ENCODE peak calls at places on chromosomes 7 and 10, in seven cellular contexts. R is transverse colon, M is tibial nerve, H is ovary, J is HepG2, Y is SK-N-SH, O is stomach. I is an unnamed sample.

GRCh38 chr7:38975944-38976392 is 1.7 kb upstream of the POU6F2 start:
- DNase-seq in R (no peak), M (no peak), H (peak; percentile 11), J (no peak), Y (peak; percentile 20), O (no peak), I (no peak)

GRCh38 chr10:48658243-48658888 is 26.3 kb upstream of the WDFY4 start:
- DNase-seq in R (peak; percentile 80), M (peak; percentile 70), H (peak; percentile 69), J (peak; percentile 56), Y (peak; percentile 78), O (peak; percentile 81), I (peak; percentile 81)

GRCh38 chr10:33660329-33660728 is 325.9 kb upstream of the NRP1 start:
- DNase-seq in R (no peak), M (no peak), H (no peak), J (no peak), Y (no peak), O (no peak), I (no peak)

GRCh38 chr10:28674782-28675181 is 2.5 kb upstream of the BAMBI start:
- DNase-seq in R (no peak), M (no peak), H (no peak), J (no peak), Y (no peak), O (no peak), I (no peak)

GRCh38 chr7:28013019-28013418 is 167.6 kb downstream of the JAZF1 start:
- DNase-seq in R (no peak), M (no peak), H (no peak), J (no peak), Y (no peak), O (no peak), I (no peak)

GRCh38 chr10:70052462-70053211 is at the start of gene MACROH2A2:
- DNase-seq in R (peak; percentile 62), M (peak; percentile 17), H (peak; percentile 72), J (peak; percentile 63), Y (peak; percentile 89), O (peak; percentile 43), I (peak; percentile 79)

GRCh38 chr7:107506683-107507339 is 37.0 kb downstream of the GPR22 start:
- DNase-seq in R (peak; percentile 85), M (no peak), H (no peak), J (no peak), Y (no peak), O (peak; percentile 91), I (no peak)

GRCh38 chr7:41046221-41046761 is 656.6 kb downstream of the INHBA start:
- DNase-seq in R (no peak), M (no peak), H (no peak), J (no peak), Y (no peak), O (no peak), I (no peak)

GRCh38 chr10:119251315-119251708 is 43.9 kb downstream of the GRK5 start:
- DNase-seq in R (no peak), M (no peak), H (peak; percentile 39), J (no peak), Y (no peak), O (no peak), I (peak; percentile 88)
- H3K4me3 ChIP-seq in R (no peak overlapping the region), M (no peak overlapping the region), H (no peak overlapping the region), J (no peak overlapping the region), Y (peak overlapping the region; percentile 18), O (no peak overlapping the region), I (no peak overlapping the region)

DNA sequence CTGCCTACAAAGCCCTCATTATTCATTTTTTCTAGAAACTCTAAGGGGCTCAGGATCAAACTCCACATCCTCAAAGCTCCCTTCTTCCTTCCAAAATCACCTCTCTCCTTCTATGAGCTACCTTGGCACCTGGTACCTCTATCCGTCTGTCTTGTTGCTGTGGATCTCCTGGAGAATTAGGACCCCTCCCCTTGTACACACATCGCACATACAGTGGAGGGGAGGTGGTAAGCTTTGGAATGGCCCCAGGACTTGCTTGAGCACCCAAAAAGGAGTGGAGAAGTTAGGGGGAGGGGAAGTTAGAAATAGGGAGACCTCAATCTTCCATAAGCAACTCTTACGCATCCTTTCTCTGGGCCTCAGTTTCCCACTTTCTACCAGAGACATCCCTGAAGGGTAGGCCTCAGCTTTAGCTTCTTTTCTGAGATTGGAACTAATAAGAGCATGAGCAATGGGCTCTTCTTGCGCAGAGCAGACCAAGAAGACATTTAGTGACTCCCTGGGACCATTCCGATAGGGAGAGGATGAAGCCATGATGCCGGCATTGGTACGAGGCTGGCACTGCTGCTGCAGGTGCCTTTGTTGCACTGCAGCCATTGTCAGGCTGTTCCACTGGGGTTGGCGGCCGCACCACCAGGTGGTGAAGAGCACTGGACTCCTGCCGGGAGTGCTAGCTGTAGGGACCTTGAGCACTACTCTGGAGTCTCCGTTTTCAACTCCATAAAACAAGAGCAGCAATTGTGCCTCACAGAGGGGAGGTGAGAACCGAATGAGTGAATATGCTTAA is 4.5 kb downstream of the CYP26C1 start:
- DNase-seq in R (no peak), M (no peak), H (no peak), J (no peak), Y (peak; percentile 22), O (no peak), I (no peak)
- H3K27me3 ChIP-seq in R (peaks cover 100% of the 10 kb centered on the region), M (peaks cover 97% of the 10 kb centered on the region), H (no peaks in the 10 kb centered on the region), J (no peaks in the 10 kb centered on the region), Y (peaks cover 40% of the 10 kb centered on the region), O (peaks cover 24% of the 10 kb centered on the region), I (peaks cover 100% of the 10 kb centered on the region)

DNA sequence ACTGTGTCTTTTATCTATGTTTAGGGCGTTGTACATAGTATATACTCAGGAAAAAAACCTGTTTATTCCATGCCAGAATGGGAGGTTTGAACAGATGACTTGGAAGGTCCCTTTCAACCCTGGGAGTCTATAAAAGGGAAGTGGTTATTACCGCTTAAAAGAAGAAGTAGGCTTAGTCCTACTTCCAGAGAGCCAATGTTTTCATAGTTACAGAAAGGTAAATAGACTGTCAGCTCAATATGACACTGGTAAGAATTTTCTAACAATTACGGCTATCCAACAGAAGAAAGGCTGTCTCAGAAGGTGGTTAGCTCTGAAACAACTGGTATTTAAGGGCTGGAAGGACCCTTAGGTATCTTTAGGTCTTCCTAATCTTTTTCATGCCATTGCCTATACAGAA is 1.1 kb upstream of the TFAM start:
- DNase-seq in R (no peak), M (no peak), H (no peak), J (no peak), Y (no peak), O (no peak), I (no peak)
- TF ChIP-seq EP300 in R (no peak), M (no peak), H (no peak), J (no peak), Y (no peak), O (no peak), I (no peak)

GRCh38 chr7:156017431-156017830 is 205.2 kb upstream of the SHH start:
- DNase-seq in R (no peak), M (no peak), H (no peak), J (no peak), Y (no peak), O (peak; percentile 16), I (no peak)
- H3K4me3 ChIP-seq in R (no peak overlapping the region), M (no peak overlapping the region), H (no peak overlapping the region), J (no peak overlapping the region), Y (no peak overlapping the region), O (no peak overlapping the region), I (no peak overlapping the region)

DNA sequence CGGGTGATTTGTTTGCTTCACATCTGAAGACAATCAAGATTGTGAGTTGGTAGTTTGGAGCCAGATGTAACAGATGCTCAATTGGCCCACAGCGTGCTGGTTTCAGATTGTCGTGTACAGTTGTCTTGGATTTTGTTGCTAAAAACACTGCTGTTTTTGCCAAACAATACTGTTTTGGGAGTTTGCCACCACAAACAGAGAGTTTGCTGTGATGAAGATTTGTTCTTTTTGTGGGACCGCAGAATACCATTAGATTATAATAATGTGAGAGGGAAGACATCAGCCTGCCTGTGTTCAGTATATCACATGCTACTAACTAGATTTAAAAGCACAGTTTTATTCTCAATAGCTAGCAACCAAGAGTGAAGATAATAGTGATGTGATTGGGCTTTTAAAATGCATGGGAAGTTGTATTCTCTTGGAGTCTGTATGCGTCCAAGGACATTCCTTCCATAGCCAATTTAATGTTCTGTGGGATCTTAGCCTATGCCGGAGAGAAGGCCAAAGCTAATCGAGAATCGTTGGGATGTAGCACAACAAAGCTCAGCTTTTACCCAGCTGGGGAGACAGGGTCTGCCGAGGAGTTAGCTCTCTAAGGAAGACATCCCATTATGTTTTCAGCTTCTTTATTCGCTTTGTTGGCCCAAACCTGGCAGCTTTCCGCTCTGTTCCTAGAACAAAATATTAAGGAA is 18.7 kb upstream of the ITGA8 start:
- DNase-seq in R (no peak), M (no peak), H (no peak), J (no peak), Y (no peak), O (no peak), I (no peak)
- H3K27me3 ChIP-seq in R (peaks cover 3% of the 10 kb centered on the region), M (no peaks in the 10 kb centered on the region), H (no peaks in the 10 kb centered on the region), J (no peaks in the 10 kb centered on the region), Y (no peaks in the 10 kb centered on the region), O (no peaks in the 10 kb centered on the region), I (no peaks in the 10 kb centered on the region)

GRCh38 chr10:84312816-84313215 is 15.6 kb upstream of the CCSER2 start:
- DNase-seq in R (no peak), M (no peak), H (no peak), J (no peak), Y (no peak), O (no peak), I (no peak)
- TF ChIP-seq EP300 in R (no peak), M (no peak), H (no peak), J (no peak), Y (no peak), O (no peak), I (no peak)

DNA sequence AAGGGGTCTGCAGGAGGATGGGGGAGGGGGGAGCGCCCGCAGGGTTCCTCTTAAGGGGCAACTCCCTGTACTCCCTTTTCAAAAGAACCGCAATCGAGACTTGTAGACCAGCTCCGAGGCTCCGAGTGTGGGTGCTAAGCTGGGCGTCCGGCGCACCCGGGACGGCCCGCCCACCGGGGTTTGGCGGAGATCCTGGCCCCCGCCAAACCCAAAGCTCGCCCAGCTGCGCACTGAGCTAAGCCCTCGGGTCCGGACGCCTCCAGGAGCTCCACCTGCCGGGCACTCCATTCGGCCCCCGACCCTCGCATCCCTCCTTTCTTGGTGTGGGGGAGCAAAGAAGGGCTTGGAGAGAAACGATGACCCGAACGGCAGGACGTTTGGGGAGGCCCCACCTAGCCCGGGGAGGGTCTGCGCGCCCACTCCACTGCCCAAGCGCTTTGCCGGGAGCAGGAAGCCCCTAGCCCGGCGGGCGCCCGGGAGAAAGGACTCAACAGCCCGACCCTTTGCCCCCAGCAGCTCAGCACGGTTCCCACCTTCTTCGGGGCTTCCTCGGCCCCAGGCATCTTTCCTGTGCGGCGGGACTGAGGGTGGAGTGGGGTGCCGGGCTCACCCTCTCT is 649 bp downstream of the AFAP1L2 start:
- DNase-seq in R (peak; percentile 24), M (peak; percentile 35), H (peak; percentile 68), J (no peak), Y (peak; percentile 59), O (no peak), I (peak; percentile 81)
- H3K4me3 ChIP-seq in R (peak overlapping the region; percentile 49), M (peak overlapping the region; percentile 85), H (peak overlapping the region; percentile 57), J (no peak overlapping the region), Y (no peak overlapping the region), O (peak overlapping the region; percentile 55), I (peak overlapping the region; percentile 55)

GRCh38 chr7:93196331-93196730 is 29.9 kb downstream of the HEPACAM2 start:
- DNase-seq in R (peak; percentile 10), M (no peak), H (no peak), J (no peak), Y (no peak), O (no peak), I (no peak)
- H3K27me3 ChIP-seq in R (peaks cover 13% of the 10 kb centered on the region), M (no peaks in the 10 kb centered on the region), H (no peaks in the 10 kb centered on the region), J (no peaks in the 10 kb centered on the region), Y (peaks cover 16% of the 10 kb centered on the region), O (no peaks in the 10 kb centered on the region), I (no peaks in the 10 kb centered on the region)

GRCh38 chr7:2405601-2406345 is 2.4 kb downstream of the CHST12 start:
- DNase-seq in R (peak; percentile 61), M (no peak), H (no peak), J (no peak), Y (no peak), O (no peak), I (no peak)
- TF ChIP-seq EP300 in R (no peak), M (no peak), H (no peak), J (no peak), Y (no peak), O (no peak), I (no peak)